ENCODE peak calls at places on chromosome 20, in nine cellular contexts. One of them, this sample, is unnamed.

GRCh38 chr20:64234291-64234791 is 21.2 kb upstream of the PCMTD2 start:
- DNase-seq in tibial nerve: no peak
- DNase-seq in heart left ventricle: peak
- DNase-seq in right lobe of liver: peak
- DNase-seq in vagina: no peak
- DNase-seq in A549: no peak
- DNase-seq in prostate gland: no peak
- DNase-seq in transverse colon: no peak
- DNase-seq in adrenal gland: no peak
- DNase-seq in this sample: no peak

GRCh38 chr20:37343212-37343993 is 2.5 kb upstream of the SRC start:
- DNase-seq in prostate gland: peak
- DNase-seq in right lobe of liver: no peak
- DNase-seq in vagina: no peak
- DNase-seq in transverse colon: peak
- DNase-seq in adrenal gland: no peak
- DNase-seq in A549: no peak
- DNase-seq in tibial nerve: no peak
- DNase-seq in heart left ventricle: no peak
- DNase-seq in this sample: no peak

GRCh38 chr20:40741507-40742106 is 52.6 kb upstream of the MAFB start:
- DNase-seq in adrenal gland: peak
- DNase-seq in prostate gland: peak
- DNase-seq in heart left ventricle: peak
- DNase-seq in transverse colon: peak
- DNase-seq in tibial nerve: no peak
- DNase-seq in vagina: no peak
- DNase-seq in right lobe of liver: peak
- DNase-seq in A549: peak
- DNase-seq in this sample: peak

GRCh38 chr20:25294459-25295385 is 46.8 kb downstream of the PYGB start:
- DNase-seq in transverse colon: peak
- DNase-seq in vagina: no peak
- DNase-seq in A549: peak
- DNase-seq in right lobe of liver: peak
- DNase-seq in adrenal gland: no peak
- DNase-seq in prostate gland: no peak
- DNase-seq in tibial nerve: no peak
- DNase-seq in heart left ventricle: peak
- DNase-seq in this sample: peak

GRCh38 chr20:36144336-36144735 is 10.2 kb upstream of the EPB41L1 start:
- DNase-seq in adrenal gland: no peak
- DNase-seq in A549: no peak
- DNase-seq in right lobe of liver: no peak
- DNase-seq in prostate gland: no peak
- DNase-seq in heart left ventricle: no peak
- DNase-seq in vagina: no peak
- DNase-seq in tibial nerve: no peak
- DNase-seq in transverse colon: no peak
- DNase-seq in this sample: peak

GRCh38 chr20:11387189-11387754 is 530.4 kb upstream of the BTBD3 start:
- DNase-seq in A549: peak
- DNase-seq in right lobe of liver: no peak
- DNase-seq in adrenal gland: no peak
- DNase-seq in tibial nerve: no peak
- DNase-seq in vagina: no peak
- DNase-seq in transverse colon: no peak
- DNase-seq in heart left ventricle: no peak
- DNase-seq in prostate gland: no peak
- DNase-seq in this sample: peak

GRCh38 chr20:10129749-10130148 is 88.9 kb upstream of the SNAP25 start:
- DNase-seq in tibial nerve: no peak
- DNase-seq in adrenal gland: no peak
- DNase-seq in right lobe of liver: no peak
- DNase-seq in prostate gland: no peak
- DNase-seq in transverse colon: no peak
- DNase-seq in A549: no peak
- DNase-seq in vagina: no peak
- DNase-seq in heart left ventricle: no peak
- DNase-seq in this sample: no peak

GRCh38 chr20:43988451-43988850 is 73.8 kb downstream of the TOX2 start:
- DNase-seq in right lobe of liver: no peak
- DNase-seq in vagina: no peak
- DNase-seq in prostate gland: no peak
- DNase-seq in transverse colon: peak
- DNase-seq in A549: no peak
- DNase-seq in adrenal gland: no peak
- DNase-seq in tibial nerve: no peak
- DNase-seq in heart left ventricle: no peak
- DNase-seq in this sample: no peak

GRCh38 chr20:15359056-15359455 is 1021.6 kb upstream of the FLRT3 start:
- DNase-seq in A549: peak
- DNase-seq in vagina: no peak
- DNase-seq in tibial nerve: no peak
- DNase-seq in prostate gland: no peak
- DNase-seq in adrenal gland: no peak
- DNase-seq in transverse colon: no peak
- DNase-seq in heart left ventricle: no peak
- DNase-seq in right lobe of liver: no peak
- DNase-seq in this sample: no peak

GRCh38 chr20:51376121-51376520 is 166.4 kb downstream of the NFATC2 start:
- DNase-seq in adrenal gland: no peak
- DNase-seq in tibial nerve: no peak
- DNase-seq in A549: no peak
- DNase-seq in right lobe of liver: no peak
- DNase-seq in prostate gland: no peak
- DNase-seq in heart left ventricle: no peak
- DNase-seq in transverse colon: no peak
- DNase-seq in vagina: no peak
- DNase-seq in this sample: no peak

GRCh38 chr20:32534661-32535240 is 50.4 kb downstream of the NOL4L start:
- DNase-seq in prostate gland: no peak
- DNase-seq in adrenal gland: no peak
- DNase-seq in A549: no peak
- DNase-seq in right lobe of liver: no peak
- DNase-seq in vagina: no peak
- DNase-seq in transverse colon: no peak
- DNase-seq in heart left ventricle: no peak
- DNase-seq in tibial nerve: no peak
- DNase-seq in this sample: no peak

GRCh38 chr20:4730782-4731181 is 9.1 kb downstream of the PRND start:
- DNase-seq in prostate gland: no peak
- DNase-seq in transverse colon: no peak
- DNase-seq in heart left ventricle: no peak
- DNase-seq in right lobe of liver: no peak
- DNase-seq in A549: no peak
- DNase-seq in tibial nerve: no peak
- DNase-seq in adrenal gland: no peak
- DNase-seq in vagina: no peak
- DNase-seq in this sample: no peak

DNA sequence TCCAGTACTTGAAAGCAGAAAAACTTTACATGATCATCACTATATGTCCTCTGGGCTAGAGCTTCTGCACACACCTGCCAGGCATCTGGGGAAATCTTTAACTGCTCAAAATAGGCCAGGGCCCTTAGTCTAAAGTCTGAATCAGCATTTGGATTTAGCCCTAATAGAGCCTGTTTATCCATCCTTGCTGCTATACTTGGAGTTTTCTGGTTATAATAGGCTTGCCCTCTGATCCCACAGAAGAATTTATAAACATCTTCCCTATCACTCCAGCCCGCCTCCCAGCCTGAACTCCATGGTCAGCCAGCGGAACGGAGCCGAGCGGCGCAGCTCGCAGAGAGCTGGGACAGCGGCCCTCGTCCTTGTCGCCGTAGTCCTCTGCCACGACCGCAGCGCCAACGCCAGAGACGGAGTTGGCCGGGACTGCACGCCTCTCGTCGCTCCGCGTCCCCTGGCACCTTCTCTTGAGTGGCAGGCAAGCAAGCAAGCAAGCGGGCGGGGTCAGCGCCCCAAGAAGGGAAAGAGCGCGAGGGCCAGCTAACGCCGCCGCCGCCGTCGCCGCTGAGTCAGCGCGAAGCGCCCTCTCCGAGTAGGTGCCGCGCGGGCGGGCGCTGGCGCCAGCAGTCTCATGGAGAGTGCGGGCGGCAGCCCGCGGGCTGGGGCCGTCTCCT is 25.4 kb upstream of the ASIP start:
- DNase-seq in adrenal gland: peak
- DNase-seq in transverse colon: peak
- DNase-seq in A549: peak
- DNase-seq in heart left ventricle: peak
- DNase-seq in prostate gland: peak
- DNase-seq in vagina: no peak
- DNase-seq in right lobe of liver: peak
- DNase-seq in tibial nerve: peak
- DNase-seq in this sample: peak
- TF ChIP-seq POLR2A in adrenal gland: no peak
- TF ChIP-seq POLR2A in transverse colon: no peak
- TF ChIP-seq POLR2A in A549: no peak
- TF ChIP-seq POLR2A in heart left ventricle: no peak
- TF ChIP-seq POLR2A in prostate gland: peak
- TF ChIP-seq POLR2A in vagina: no peak
- TF ChIP-seq POLR2A in right lobe of liver: no peak
- TF ChIP-seq POLR2A in tibial nerve: no peak
- TF ChIP-seq POLR2A in this sample: peak

GRCh38 chr20:47406849-47407682 is 50.6 kb upstream of the ZMYND8 start:
- DNase-seq in heart left ventricle: no peak
- DNase-seq in right lobe of liver: no peak
- DNase-seq in A549: no peak
- DNase-seq in prostate gland: no peak
- DNase-seq in transverse colon: no peak
- DNase-seq in adrenal gland: no peak
- DNase-seq in tibial nerve: no peak
- DNase-seq in vagina: no peak
- DNase-seq in this sample: no peak
- TF ChIP-seq POLR2A in heart left ventricle: no peak
- TF ChIP-seq POLR2A in right lobe of liver: no peak
- TF ChIP-seq POLR2A in A549: no peak
- TF ChIP-seq POLR2A in prostate gland: no peak
- TF ChIP-seq POLR2A in transverse colon: no peak
- TF ChIP-seq POLR2A in adrenal gland: no peak
- TF ChIP-seq POLR2A in tibial nerve: no peak
- TF ChIP-seq POLR2A in vagina: no peak
- TF ChIP-seq POLR2A in this sample: no peak

GRCh38 chr20:50165687-50166554 is 12.4 kb upstream of the PEDS1 start:
- DNase-seq in A549: peak
- DNase-seq in transverse colon: peak
- DNase-seq in adrenal gland: peak
- DNase-seq in vagina: peak
- DNase-seq in right lobe of liver: peak
- DNase-seq in heart left ventricle: peak
- DNase-seq in prostate gland: peak
- DNase-seq in tibial nerve: peak
- DNase-seq in this sample: peak
- TF ChIP-seq POLR2A in A549: no peak
- TF ChIP-seq POLR2A in transverse colon: peak
- TF ChIP-seq POLR2A in adrenal gland: no peak
- TF ChIP-seq POLR2A in vagina: no peak
- TF ChIP-seq POLR2A in right lobe of liver: peak
- TF ChIP-seq POLR2A in heart left ventricle: no peak
- TF ChIP-seq POLR2A in prostate gland: peak
- TF ChIP-seq POLR2A in tibial nerve: peak
- TF ChIP-seq POLR2A in this sample: peak

DNA sequence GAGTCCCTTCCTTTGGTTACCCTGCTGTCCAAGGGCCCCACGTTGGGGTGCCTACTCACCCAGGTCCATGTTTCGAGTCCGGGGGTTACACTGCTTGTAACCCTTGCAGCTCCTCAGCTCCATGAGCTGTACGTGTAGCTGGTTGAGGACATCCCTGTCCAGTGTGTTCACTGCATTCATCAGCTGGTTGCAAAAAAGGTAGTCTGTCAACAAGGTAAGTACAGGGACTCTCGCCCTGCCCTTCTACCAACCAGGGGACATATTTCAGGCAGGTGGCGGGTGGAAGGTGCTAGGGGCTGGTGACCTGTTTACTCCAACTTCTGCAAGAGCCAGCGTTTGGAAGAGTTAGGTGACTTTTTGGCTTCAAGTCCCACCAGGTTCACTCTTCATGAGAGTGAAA is 123.6 kb downstream of the SULF2 start:
- DNase-seq in A549: no peak
- DNase-seq in tibial nerve: no peak
- DNase-seq in transverse colon: no peak
- DNase-seq in heart left ventricle: no peak
- DNase-seq in right lobe of liver: no peak
- DNase-seq in prostate gland: no peak
- DNase-seq in vagina: no peak
- DNase-seq in adrenal gland: no peak
- DNase-seq in this sample: no peak
- TF ChIP-seq POLR2A in A549: no peak
- TF ChIP-seq POLR2A in tibial nerve: no peak
- TF ChIP-seq POLR2A in transverse colon: no peak
- TF ChIP-seq POLR2A in heart left ventricle: no peak
- TF ChIP-seq POLR2A in right lobe of liver: no peak
- TF ChIP-seq POLR2A in prostate gland: no peak
- TF ChIP-seq POLR2A in vagina: no peak
- TF ChIP-seq POLR2A in adrenal gland: no peak
- TF ChIP-seq POLR2A in this sample: no peak

DNA sequence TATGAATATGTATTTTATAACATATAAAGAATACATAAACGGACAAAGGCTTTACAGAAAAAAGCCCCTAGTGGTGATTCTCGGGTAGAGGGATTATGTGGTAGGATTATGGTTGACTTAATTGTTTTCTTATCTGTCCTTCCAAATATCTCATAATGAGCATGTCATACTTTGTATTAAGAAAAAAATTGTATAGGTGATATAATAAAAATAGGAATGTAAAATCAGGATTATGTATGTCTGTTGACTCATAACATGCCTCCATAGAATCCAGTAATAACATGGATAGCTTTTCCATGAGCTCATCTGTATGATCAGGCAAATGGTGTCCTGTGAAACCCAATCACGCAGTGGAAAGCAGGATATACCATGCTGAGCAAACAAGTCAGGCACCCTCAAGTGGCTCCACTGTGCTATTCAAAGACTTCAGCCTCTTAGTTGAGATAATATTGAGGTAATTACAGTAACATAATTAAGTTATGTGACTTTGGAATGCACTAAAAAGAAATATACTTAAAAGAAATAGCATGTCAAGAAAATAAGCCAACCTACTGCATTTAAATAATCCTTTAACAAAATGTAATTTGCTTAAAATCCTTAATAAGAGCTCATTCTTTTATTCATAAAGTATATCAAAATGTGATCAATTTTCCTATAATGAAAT is 39.6 kb upstream of the PRELID3B start:
- DNase-seq in transverse colon: no peak
- DNase-seq in right lobe of liver: no peak
- DNase-seq in prostate gland: no peak
- DNase-seq in A549: no peak
- DNase-seq in vagina: no peak
- DNase-seq in tibial nerve: no peak
- DNase-seq in heart left ventricle: no peak
- DNase-seq in adrenal gland: no peak
- DNase-seq in this sample: peak
- TF ChIP-seq POLR2A in transverse colon: no peak
- TF ChIP-seq POLR2A in right lobe of liver: no peak
- TF ChIP-seq POLR2A in prostate gland: no peak
- TF ChIP-seq POLR2A in A549: no peak
- TF ChIP-seq POLR2A in vagina: no peak
- TF ChIP-seq POLR2A in tibial nerve: no peak
- TF ChIP-seq POLR2A in heart left ventricle: no peak
- TF ChIP-seq POLR2A in adrenal gland: no peak
- TF ChIP-seq POLR2A in this sample: no peak